ENCODE peak calls at places on chromosomes 11 and 22, in six cellular contexts. A is PC-9, R is GM10248, Z is upper lobe of right lung, E is IMR-90, N is foreskin fibroblast. U is an unnamed sample.

GRCh38 chr11:92125316-92125715 is 99.3 kb upstream of the FAT3 start:
- DNase-seq in R (no peak), N (no peak), E (no peak), Z (no peak), A (no peak), U (no peak)

GRCh38 chr11:9461760-9462134 is 935 bp downstream of the ZNF143 start:
- DNase-seq in A (no peak), Z (no peak), N (no peak), R (no peak), E (peak), U (no peak)

GRCh38 chr11:43738600-43739409 is 58.3 kb downstream of the HSD17B12 start:
- DNase-seq in A (peak), E (peak), R (no peak), N (peak), Z (no peak), U (no peak)

GRCh38 chr11:68036717-68037239 is 2.0 kb upstream of the TCIRG1 start:
- DNase-seq in A (no peak), R (no peak), Z (peak), N (no peak), E (no peak), U (no peak)

GRCh38 chr11:33944345-33944692 is 52.4 kb upstream of the LMO2 start:
- DNase-seq in R (no peak), N (no peak), E (no peak), Z (no peak), A (no peak), U (no peak)

GRCh38 chr11:105230586-105230985 is 91.0 kb upstream of the CARD18 start:
- DNase-seq in N (no peak), E (no peak), A (peak), Z (no peak), R (no peak), U (no peak)

GRCh38 chr11:85464283-85464682 is 162.9 kb downstream of the DLG2 start:
- DNase-seq in R (no peak), A (no peak), Z (no peak), E (no peak), N (no peak), U (no peak)

GRCh38 chr11:64285885-64286800 is 495 bp downstream of the GPR137 start:
- DNase-seq in A (no peak), N (no peak), E (no peak), Z (no peak), R (no peak), U (no peak)

GRCh38 chr11:132895340-132895739 is 637.0 kb downstream of the OPCML start:
- DNase-seq in Z (no peak), A (no peak), R (no peak), N (peak), E (peak), U (no peak)

GRCh38 chr22:41544671-41545476 is 604 bp upstream of the POLR3H start:
- DNase-seq in E (no peak), A (no peak), R (no peak), N (no peak), Z (no peak), U (no peak)

GRCh38 chr11:3340025-3340424 is 38.9 kb downstream of the ZNF195 start:
- DNase-seq in R (no peak), A (peak), N (peak), E (peak), Z (no peak), U (no peak)

GRCh38 chr11:121095561-121095960 is 5.5 kb upstream of the TECTA start:
- DNase-seq in R (no peak), A (no peak), N (no peak), Z (no peak), E (no peak), U (no peak)

GRCh38 chr22:24985824-24986214 is 33.3 kb downstream of the KIAA1671 start:
- DNase-seq in N (peak), A (no peak), R (no peak), E (peak), Z (no peak), U (no peak)

GRCh38 chr22:36536717-36537116 is 7.8 kb upstream of the EIF3D start:
- DNase-seq in Z (no peak), A (no peak), E (no peak), R (no peak), N (no peak), U (no peak)

GRCh38 chr22:38878001-38878400 is 6.0 kb upstream of the CBX6 start:
- DNase-seq in R (no peak), Z (no peak), E (no peak), N (no peak), A (no peak), U (no peak)

GRCh38 chr11:60880189-60880588 is 12.8 kb downstream of the ZP1 start:
- DNase-seq in N (no peak), Z (no peak), R (no peak), A (no peak), E (no peak), U (no peak)

GRCh38 chr11:33893711-33894401 is 2.0 kb upstream of the LMO2 start:
- DNase-seq in Z (no peak), E (no peak), N (no peak), R (peak), A (no peak), U (peak)

GRCh38 chr11:16772141-16772512 is 33.7 kb downstream of the C11orf58 start:
- DNase-seq in Z (no peak), A (no peak), E (no peak), N (no peak), R (no peak), U (no peak)

GRCh38 chr11:25876456-25876965 is 455.4 kb upstream of the ANO3 start:
- DNase-seq in Z (no peak), E (no peak), N (no peak), R (no peak), A (no peak), U (no peak)

GRCh38 chr11:119782673-119783072 is 53.7 kb upstream of the NECTIN1 start:
- DNase-seq in N (no peak), R (peak), Z (no peak), E (peak), A (no peak), U (peak)

GRCh38 chr11:67160872-67161783 is 42.1 kb downstream of the KDM2A start:
- DNase-seq in N (no peak), A (no peak), R (no peak), Z (no peak), E (peak), U (no peak)

GRCh38 chr22:45212992-45213751 is 27.5 kb downstream of the KIAA0930 start:
- DNase-seq in Z (peak), A (no peak), N (no peak), R (no peak), E (peak), U (no peak)

GRCh38 chr11:120168960-120169681 is 31.2 kb upstream of the TRIM29 start:
- DNase-seq in N (peak), E (peak), Z (peak), A (no peak), R (peak), U (peak)

GRCh38 chr11:66686801-66687750 is 9.4 kb upstream of the RBM4B start:
- DNase-seq in E (no peak), R (no peak), A (no peak), Z (peak), N (no peak), U (peak)

GRCh38 chr11:111814567-111814966 is 48.4 kb upstream of the PPP2R1B start:
- DNase-seq in N (peak), R (no peak), Z (no peak), A (no peak), E (peak), U (no peak)

GRCh38 chr11:95245038-95245437 is 14.0 kb upstream of the SESN3 start:
- DNase-seq in R (no peak), N (peak), A (no peak), Z (no peak), E (peak), U (no peak)

GRCh38 chr11:111510311-111510710 is 1.9 kb downstream of the BTG4 start:
- DNase-seq in A (no peak), E (peak), Z (no peak), N (no peak), R (no peak), U (no peak)

GRCh38 chr11:133927690-133928627 is 28.8 kb downstream of the IGSF9B start:
- DNase-seq in Z (peak), E (peak), A (no peak), R (peak), N (peak), U (peak)

GRCh38 chr22:36302439-36303114 is 49.6 kb downstream of the APOL1 start:
- DNase-seq in A (no peak), R (no peak), Z (no peak), N (no peak), E (peak), U (no peak)

GRCh38 chr11:31480930-31481329 is 28.5 kb downstream of the IMMP1L start:
- DNase-seq in R (no peak), E (no peak), A (no peak), Z (no peak), N (no peak), U (no peak)

GRCh38 chr22:45987462-45987861 is 10.5 kb upstream of the WNT7B start:
- DNase-seq in A (no peak), R (no peak), N (no peak), E (no peak), Z (no peak), U (no peak)

GRCh38 chr11:9847636-9848035 is 183.8 kb downstream of the SWAP70 start:
- DNase-seq in E (no peak), R (no peak), Z (no peak), A (no peak), N (no peak), U (no peak)

GRCh38 chr11:74397531-74398243 is 546 bp downstream of the PGM2L1 start:
- DNase-seq in Z (peak), N (no peak), R (peak), E (peak), A (peak), U (peak)

GRCh38 chr11:95924414-95924760 is 480 bp upstream of the MTMR2 start:
- DNase-seq in R (no peak), A (peak), Z (no peak), N (no peak), E (peak), U (no peak)

DNA sequence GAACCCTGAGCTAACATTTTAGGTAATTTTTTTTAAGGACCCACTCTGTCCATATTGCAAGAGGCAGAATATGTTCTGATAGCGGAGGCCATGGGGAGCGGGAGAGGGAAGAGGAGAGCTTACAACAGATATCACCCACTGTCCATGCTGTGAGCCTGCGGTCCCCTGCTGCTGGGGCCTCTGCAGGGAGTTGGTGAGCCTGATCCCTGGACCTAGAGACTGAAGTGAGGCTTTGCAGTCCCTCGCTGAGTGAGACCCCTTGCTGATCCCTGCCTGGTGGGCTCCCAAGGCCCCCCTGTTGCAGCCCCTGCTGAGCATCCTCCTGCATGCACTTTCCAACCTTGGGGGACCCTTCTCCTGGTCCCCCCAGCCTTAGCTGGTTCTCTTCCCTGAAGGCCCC is 12.5 kb downstream of the MIF start:
- DNase-seq in Z (no peak), E (no peak), A (no peak), N (no peak), R (no peak), U (no peak)
- TF ChIP-seq CTCF in Z (no peak), E (no peak), A (no peak), N (no peak), R (no peak), U (no peak)

GRCh38 chr22:17171016-17171312 is 11.9 kb upstream of the HDHD5 start:
- DNase-seq in E (no peak), N (no peak), Z (no peak), A (no peak), R (no peak), U (no peak)
- TF ChIP-seq CTCF in E (peak), N (no peak), Z (no peak), A (peak), R (peak), U (no peak)

DNA sequence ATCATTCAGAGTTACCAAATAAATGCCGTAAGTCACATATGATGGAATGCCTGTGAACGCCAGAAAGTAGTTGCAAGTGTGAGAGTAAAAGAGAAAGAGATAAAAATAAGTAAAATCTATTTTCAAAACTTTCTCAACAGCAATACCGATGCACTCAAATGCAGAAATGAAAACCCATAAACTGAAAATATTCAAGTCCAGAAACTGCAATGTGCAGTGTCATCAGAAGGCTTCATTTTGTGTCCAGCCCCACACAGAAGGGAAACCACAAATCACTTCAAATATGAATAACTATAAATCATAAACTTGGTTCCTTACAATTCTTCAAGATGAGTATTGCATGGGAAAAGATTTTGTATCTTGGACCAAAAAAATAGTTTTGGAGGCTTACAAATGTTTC is 375.2 kb upstream of the ANO5 start:
- DNase-seq in N (no peak), R (no peak), E (no peak), Z (no peak), A (no peak), U (no peak)
- TF ChIP-seq CTCF in N (no peak), R (no peak), E (no peak), Z (no peak), A (no peak), U (no peak)

GRCh38 chr22:49983148-49984042 is 22.8 kb downstream of the PIM3 start:
- DNase-seq in R (no peak), Z (peak), N (no peak), A (no peak), E (no peak), U (peak)
- TF ChIP-seq CTCF in R (peak), Z (peak), N (peak), A (no peak), E (peak), U (peak)

GRCh38 chr11:81449588-81450155 is 1284.0 kb downstream of the FAM181B start:
- DNase-seq in E (no peak), Z (no peak), A (no peak), N (no peak), R (no peak), U (no peak)

DNA sequence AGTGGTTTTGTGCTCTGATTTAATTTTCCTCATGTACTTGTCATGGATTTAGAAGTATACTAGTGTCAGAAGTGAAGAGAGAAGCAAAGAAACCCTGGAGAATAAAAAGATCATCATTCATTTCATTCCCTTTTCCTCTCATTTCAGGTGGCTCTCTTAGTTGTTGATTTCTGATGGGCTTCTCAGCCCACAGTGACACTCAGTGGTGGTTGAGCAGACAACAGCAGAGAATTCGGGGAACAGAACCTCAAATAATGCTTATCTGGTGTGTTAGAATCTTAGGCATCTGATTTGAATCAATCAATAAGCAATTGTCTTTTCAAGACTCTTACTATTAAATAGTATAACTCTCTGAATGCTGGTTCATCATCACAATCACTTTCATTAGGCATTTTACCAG is 1289.4 kb downstream of the FAM181B start:
- DNase-seq in N (no peak), R (no peak), E (no peak), Z (no peak), A (no peak), U (no peak)
- TF ChIP-seq CTCF in N (no peak), R (no peak), E (no peak), Z (no peak), A (peak), U (no peak)

DNA sequence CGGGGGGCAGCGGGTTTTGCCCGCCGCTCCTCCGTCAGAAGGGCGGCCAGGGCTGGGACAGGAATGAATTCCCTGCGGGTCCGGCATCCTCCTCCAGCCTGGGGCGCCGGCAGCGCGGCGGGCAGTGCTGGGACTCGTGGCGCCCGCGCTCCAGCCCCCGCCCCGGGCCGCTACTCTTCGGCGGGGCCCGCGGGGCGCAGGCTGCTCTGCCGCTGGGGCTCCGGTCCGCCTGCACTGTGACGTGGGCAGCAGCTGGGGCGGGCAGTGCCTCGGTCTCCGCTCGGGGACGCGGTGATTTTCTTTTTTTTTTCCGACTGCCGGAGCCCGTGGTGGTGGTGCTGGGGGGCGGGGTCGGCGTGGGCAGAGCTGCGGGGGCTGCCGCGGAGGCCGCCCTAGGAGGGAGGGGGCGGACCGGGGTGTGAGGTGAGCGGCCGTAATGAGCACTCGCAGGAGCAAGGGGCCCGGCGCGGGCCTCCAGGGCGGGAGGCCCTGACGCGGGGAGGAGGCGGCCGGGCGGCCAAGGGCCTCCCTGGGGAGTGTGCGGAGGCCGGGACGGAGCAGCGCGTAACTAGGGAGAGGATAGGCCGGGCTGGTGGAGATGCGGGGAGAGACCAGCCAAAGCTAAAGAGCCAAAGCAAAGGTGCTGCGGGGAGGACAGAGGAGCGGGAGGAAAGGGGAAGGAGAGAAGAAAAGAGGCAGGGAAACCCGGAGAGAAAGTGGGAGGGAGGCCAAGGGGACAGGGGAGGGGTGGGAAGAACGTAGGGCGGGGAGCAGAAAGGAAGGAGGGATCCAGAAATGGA is 73.3 kb upstream of the ZBED5 start:
- DNase-seq in Z (peak), N (peak), R (peak), E (peak), A (peak), U (peak)
- TF ChIP-seq CTCF in Z (no peak), N (no peak), R (no peak), E (no peak), A (no peak), U (no peak)

DNA sequence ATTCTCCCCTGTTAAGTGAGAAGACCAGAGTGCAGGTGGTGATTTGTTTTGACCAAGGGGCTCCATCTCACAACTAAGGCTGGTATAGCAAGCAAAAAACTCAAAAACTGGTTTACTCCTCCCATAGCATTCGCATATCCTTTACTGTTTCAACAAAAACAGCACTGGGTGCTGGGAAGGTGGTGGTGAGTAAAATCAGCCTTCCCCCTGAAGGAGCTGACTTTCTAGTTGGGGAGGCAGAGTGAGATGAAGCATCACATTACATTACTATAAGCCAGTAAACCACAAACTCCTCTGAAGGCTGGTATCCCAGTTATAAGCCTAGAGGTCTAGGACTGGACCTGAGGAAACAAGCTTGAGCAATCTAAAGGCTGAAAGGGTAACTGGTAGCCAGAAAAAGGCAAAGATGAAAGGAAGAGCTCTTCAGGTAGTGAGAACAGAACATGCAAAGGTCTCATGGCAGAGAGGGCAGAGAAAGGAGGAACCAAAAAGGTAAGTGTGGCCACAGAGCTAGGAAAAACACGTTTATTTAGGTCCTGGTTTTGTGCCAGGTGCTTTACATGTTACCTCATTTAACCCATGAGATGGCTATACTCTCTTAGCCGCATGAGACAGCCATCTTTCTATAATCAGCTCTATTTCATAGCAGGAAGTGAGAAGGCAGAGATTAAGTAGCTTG is 22.3 kb downstream of the TMEM123 start:
- DNase-seq in E (peak), Z (no peak), R (peak), A (no peak), N (no peak), U (peak)
- TF ChIP-seq CTCF in E (no peak), Z (no peak), R (no peak), A (no peak), N (no peak), U (no peak)

GRCh38 chr22:49515486-49515885 is 312.2 kb downstream of the BRD1 start:
- DNase-seq in R (no peak), E (no peak), N (no peak), Z (no peak), A (no peak), U (no peak)
- TF ChIP-seq CTCF in R (no peak), E (no peak), N (no peak), Z (peak), A (no peak), U (no peak)

U was measured in GM20000.